ENCODE peak calls at places on chromosome 3, in ten cellular contexts. C is cardiac muscle cell; A is CD4-positive, CD25-positive, alpha-beta regulatory T cell; F is uterus; Z is body of pancreas; G is astrocyte; U is OCI-LY7; V is RWPE2; W is lower lobe of right lung; B is right lobe of liver. P is an unnamed sample. For H3K36me3, the result is how much of the 10 kb centered on the place peaks cover.

GRCh38 chr3:188683032-188683491 is 488.7 kb upstream of the TPRG1 start:
- DNase-seq in C (peak), A (no peak), F (no peak), Z (no peak), G (peak), U (no peak), V (no peak), W (no peak), B (no peak), P (no peak)

GRCh38 chr3:33377931-33378330 is 62.3 kb downstream of the UBP1 start:
- DNase-seq in C (peak), A (no peak), F (no peak), Z (no peak), G (peak), U (no peak), V (no peak), W (no peak), B (no peak), P (no peak)

GRCh38 chr3:13574083-13574797 is 25.3 kb downstream of the FBLN2 start:
- DNase-seq in C (no peak), A (no peak), F (no peak), Z (no peak), G (no peak), U (no peak), V (peak), W (no peak), B (no peak), P (peak)

GRCh38 chr3:151410891-151411559 is 26.5 kb upstream of the P2RY12 start:
- DNase-seq in C (no peak), A (no peak), F (no peak), Z (no peak), G (peak), U (no peak), V (no peak), W (no peak), B (no peak), P (no peak)

GRCh38 chr3:10322355-10322715 is 1.4 kb upstream of the SEC13 start:
- DNase-seq in C (no peak), A (peak), F (no peak), Z (no peak), G (no peak), U (peak), V (no peak), W (no peak), B (no peak), P (peak)

GRCh38 chr3:94159062-94159726 is 96.3 kb downstream of the NSUN3 start:
- DNase-seq in C (peak), A (no peak), F (no peak), Z (no peak), G (peak), U (no peak), V (peak), W (no peak), B (no peak), P (no peak)

GRCh38 chr3:194440756-194441155 is 41.7 kb upstream of the GP5 start:
- DNase-seq in C (no peak), A (no peak), F (no peak), Z (no peak), G (no peak), U (no peak), V (no peak), W (no peak), B (no peak), P (no peak)

GRCh38 chr3:192802957-192803899 is 75.9 kb upstream of the FGF12 start:
- DNase-seq in C (peak), A (no peak), F (no peak), Z (no peak), G (peak), U (peak), V (no peak), W (no peak), B (no peak), P (peak)

GRCh38 chr3:163508212-163508611 is 1570.1 kb downstream of the SI start:
- DNase-seq in C (no peak), A (no peak), F (no peak), Z (no peak), G (no peak), U (no peak), V (no peak), W (no peak), B (no peak), P (no peak)

GRCh38 chr3:37861540-37862051 is at the start of gene CTDSPL:
- DNase-seq in C (peak), A (no peak), F (peak), Z (peak), G (peak), U (no peak), V (no peak), W (peak), B (peak), P (peak)

GRCh38 chr3:131072845-131073244 is 46.2 kb downstream of the NEK11 start:
- DNase-seq in C (peak), A (no peak), F (peak), Z (no peak), G (peak), U (no peak), V (no peak), W (no peak), B (no peak), P (no peak)

GRCh38 chr3:132461544-132461943 is 44.2 kb downstream of the DNAJC13 start:
- DNase-seq in C (peak), A (no peak), F (no peak), Z (no peak), G (no peak), U (no peak), V (no peak), W (no peak), B (no peak), P (no peak)

GRCh38 chr3:17686613-17687012 is 55.8 kb downstream of the TBC1D5 start:
- DNase-seq in C (peak), A (no peak), F (no peak), Z (no peak), G (no peak), U (peak), V (no peak), W (no peak), B (no peak), P (peak)

GRCh38 chr3:126300761-126301481 is 56.3 kb downstream of the KLF15 start:
- DNase-seq in C (peak), A (no peak), F (no peak), Z (no peak), G (peak), U (no peak), V (no peak), W (peak), B (peak), P (no peak)

GRCh38 chr3:172646439-172647015 is 64.3 kb downstream of the NCEH1 start:
- DNase-seq in C (peak), A (no peak), F (no peak), Z (no peak), G (peak), U (no peak), V (no peak), W (no peak), B (no peak), P (no peak)

GRCh38 chr3:187807086-187807862 is 62.0 kb upstream of the BCL6 start:
- DNase-seq in C (peak), A (no peak), F (no peak), Z (no peak), G (peak), U (no peak), V (no peak), W (no peak), B (no peak), P (no peak)

GRCh38 chr3:187022403-187023029 is 92.2 kb downstream of the ST6GAL1 start:
- DNase-seq in C (no peak), A (no peak), F (no peak), Z (no peak), G (no peak), U (no peak), V (no peak), W (no peak), B (no peak), P (no peak)

GRCh38 chr3:185726254-185726967 is 98.4 kb downstream of the IGF2BP2 start:
- DNase-seq in C (no peak), A (no peak), F (no peak), Z (no peak), G (no peak), U (no peak), V (no peak), W (no peak), B (no peak), P (no peak)

GRCh38 chr3:176934698-176935097 is 262.6 kb downstream of the TBL1XR1 start:
- DNase-seq in C (no peak), A (no peak), F (no peak), Z (no peak), G (no peak), U (no peak), V (no peak), W (no peak), B (no peak), P (no peak)

GRCh38 chr3:168885028-168885427 is 778.5 kb downstream of the MECOM start:
- DNase-seq in C (peak), A (no peak), F (no peak), Z (no peak), G (peak), U (no peak), V (no peak), W (no peak), B (no peak), P (no peak)

GRCh38 chr3:72756900-72757299 is 91.3 kb downstream of the SHQ1 start:
- DNase-seq in C (no peak), A (peak), F (no peak), Z (no peak), G (no peak), U (peak), V (no peak), W (no peak), B (no peak), P (no peak)

GRCh38 chr3:71285086-71285485 is 298.4 kb downstream of the FOXP1 start:
- DNase-seq in C (no peak), A (no peak), F (no peak), Z (no peak), G (no peak), U (no peak), V (no peak), W (no peak), B (no peak), P (no peak)
- H3K4me3 ChIP-seq in C (no peak), A (peak), F (no peak), Z (no peak), G (no peak), U (no peak), V (no peak), W (no peak), B (no peak), P (no peak)

GRCh38 chr3:161252143-161252542 is 31.0 kb downstream of the NMD3 start:
- DNase-seq in C (no peak), A (no peak), F (no peak), Z (no peak), G (no peak), U (no peak), V (no peak), W (no peak), B (no peak), P (no peak)

GRCh38 chr3:161253711-161254110 is 32.6 kb downstream of the NMD3 start:
- DNase-seq in C (peak), A (no peak), F (no peak), Z (no peak), G (no peak), U (no peak), V (no peak), W (no peak), B (no peak), P (no peak)

GRCh38 chr3:161251716-161252115 is 30.6 kb downstream of the NMD3 start:
- DNase-seq in C (no peak), A (no peak), F (no peak), Z (no peak), G (no peak), U (no peak), V (no peak), W (no peak), B (no peak), P (no peak)

GRCh38 chr3:161250116-161250515 is 29.0 kb downstream of the NMD3 start:
- DNase-seq in C (no peak), A (no peak), F (no peak), Z (no peak), G (no peak), U (no peak), V (no peak), W (no peak), B (no peak), P (no peak)

GRCh38 chr3:161254861-161255260 is 33.8 kb downstream of the NMD3 start:
- DNase-seq in C (no peak), A (no peak), F (no peak), Z (no peak), G (no peak), U (no peak), V (no peak), W (no peak), B (no peak), P (no peak)
- H3K36me3 ChIP-seq in C (under half), A (half or more), F (under half), Z (under half), G (under half), U (half or more), V (half or more), W (under half), B (under half), P (under half)

DNA sequence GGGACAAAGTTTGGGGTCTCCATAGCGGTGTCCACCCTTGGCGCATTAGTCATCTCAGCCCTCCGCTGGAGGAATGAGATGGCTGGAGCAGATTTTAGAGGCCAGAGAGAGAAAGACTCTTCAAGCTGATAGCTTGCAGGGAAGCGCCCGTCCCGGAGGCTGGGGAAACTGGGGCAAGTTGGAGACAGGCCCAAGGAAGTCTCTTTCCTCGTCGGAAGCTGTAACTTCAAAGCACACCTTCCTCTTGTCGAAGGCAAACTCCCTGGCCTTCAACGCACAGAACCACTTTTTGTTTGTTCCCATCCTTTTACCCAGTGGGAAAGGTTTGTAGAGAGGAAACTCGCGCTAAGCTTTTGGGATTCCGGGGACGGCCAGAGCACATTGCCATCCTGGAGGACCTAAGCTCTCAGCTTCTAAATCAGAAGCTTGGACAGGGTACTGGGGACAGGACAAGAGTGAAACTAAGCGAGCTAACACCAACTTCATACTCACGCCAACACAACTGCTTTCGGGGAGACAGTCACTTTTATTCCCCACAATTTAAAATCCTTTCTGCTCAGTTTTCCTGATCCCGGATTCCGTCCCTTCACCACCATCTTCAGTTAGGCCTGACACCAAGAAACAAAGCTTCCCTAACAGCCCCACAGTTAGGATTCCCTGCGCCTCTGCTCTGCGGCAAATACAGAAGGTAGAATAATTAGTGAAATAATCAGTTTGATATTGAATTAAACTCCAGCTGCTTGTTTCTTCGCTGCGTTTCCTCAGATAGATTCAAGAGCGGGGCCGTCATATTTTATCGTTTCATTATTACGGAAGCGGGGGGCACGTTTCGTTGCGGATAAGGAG is 1.1 kb upstream of the EOMES start:
- DNase-seq in C (no peak), A (no peak), F (no peak), Z (no peak), G (no peak), U (no peak), V (no peak), W (no peak), B (no peak), P (peak)
- H3K4me3 ChIP-seq in C (peak), A (peak), F (no peak), Z (no peak), G (no peak), U (no peak), V (no peak), W (peak), B (no peak), P (no peak)

GRCh38 chr3:137035631-137036030 is 77.8 kb downstream of the IL20RB start:
- DNase-seq in C (peak), A (no peak), F (no peak), Z (no peak), G (no peak), U (peak), V (no peak), W (no peak), B (no peak), P (peak)

GRCh38 chr3:137039570-137039969 is 81.8 kb downstream of the IL20RB start:
- DNase-seq in C (peak), A (no peak), F (no peak), Z (no peak), G (no peak), U (no peak), V (no peak), W (no peak), B (no peak), P (no peak)

GRCh38 chr3:137047240-137047639 is 89.5 kb downstream of the IL20RB start:
- DNase-seq in C (no peak), A (no peak), F (no peak), Z (no peak), G (no peak), U (no peak), V (no peak), W (no peak), B (no peak), P (peak)

GRCh38 chr3:137046746-137047145 is 89.0 kb downstream of the IL20RB start:
- DNase-seq in C (no peak), A (no peak), F (no peak), Z (no peak), G (no peak), U (no peak), V (no peak), W (no peak), B (no peak), P (no peak)

DNA sequence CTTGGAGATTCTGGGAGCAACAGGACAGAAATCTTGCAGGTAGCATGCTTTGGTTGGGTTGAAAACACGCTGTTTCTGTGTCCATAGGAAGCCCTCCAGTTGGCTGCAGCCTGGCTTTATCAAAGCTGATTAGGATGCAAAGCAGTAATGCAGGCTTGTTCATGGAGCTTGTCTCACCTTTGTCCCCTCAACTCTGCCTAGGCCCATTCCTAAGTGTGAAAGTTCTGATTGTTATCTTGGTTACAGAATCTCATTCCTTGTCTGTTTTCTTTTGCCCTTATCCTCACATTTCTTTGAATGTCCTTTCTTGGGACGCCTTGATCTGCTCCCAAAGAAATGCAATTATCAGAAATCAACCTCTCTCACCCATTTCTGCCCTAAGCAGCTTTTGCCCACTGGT is 83.5 kb downstream of the IL20RB start:
- DNase-seq in C (no peak), A (no peak), F (no peak), Z (no peak), G (no peak), U (no peak), V (no peak), W (no peak), B (no peak), P (no peak)
- H3K36me3 ChIP-seq in C (under half), A (under half), F (under half), Z (under half), G (under half), U (under half), V (under half), W (under half), B (under half), P (under half)

GRCh38 chr3:139329364-139329850 is 14.4 kb upstream of the MRPS22 start:
- DNase-seq in C (peak), A (peak), F (peak), Z (peak), G (peak), U (peak), V (peak), W (peak), B (peak), P (peak)
- H3K4me3 ChIP-seq in C (no peak), A (peak), F (no peak), Z (no peak), G (no peak), U (no peak), V (no peak), W (peak), B (no peak), P (peak)

GRCh38 chr3:159238646-159239045 is 436.8 kb downstream of the MFSD1 start:
- DNase-seq in C (no peak), A (no peak), F (no peak), Z (no peak), G (peak), U (no peak), V (no peak), W (no peak), B (no peak), P (no peak)
- H3K36me3 ChIP-seq in C (under half), A (under half), F (under half), Z (under half), G (under half), U (under half), V (under half), W (under half), B (under half), P (under half)

P was measured in H7.